ENCODE peak calls at places on chromosomes 16 and 17, in four cellular contexts. N is naive thymus-derived CD4-positive, alpha-beta T cell; C is kidney tubule cell; V is fibroblast of lung. P is an unnamed sample.

GRCh38 chr17:76005263-76006149 is 4.9 kb downstream of the CDK3 start:
- DNase-seq in N (peak; percentile 66), C (peak; percentile 73), V (peak; percentile 33), P (peak; percentile 62)

GRCh38 chr17:40341808-40342574 is 22.5 kb downstream of the GJD3 start:
- DNase-seq in N (peak; percentile 39), C (peak; percentile 69), V (peak; percentile 70), P (no peak)

GRCh38 chr16:54490089-54490488 is 203.5 kb upstream of the IRX3 start:
- DNase-seq in N (no peak), C (no peak), V (no peak), P (no peak)

GRCh38 chr17:8155341-8156173 is 3.4 kb upstream of the PER1 start:
- DNase-seq in N (peak; percentile 36), C (no peak), V (no peak), P (no peak)

GRCh38 chr17:63445571-63446217 is 412 bp downstream of the CYB561 start:
- DNase-seq in N (peak; percentile 68), C (peak; percentile 57), V (peak; percentile 45), P (peak; percentile 68)

GRCh38 chr17:78387982-78388941 is 9.8 kb downstream of the PGS1 start:
- DNase-seq in N (no peak), C (no peak), V (peak; percentile 68), P (no peak)

GRCh38 chr17:7755095-7755890 is 37.7 kb downstream of the DNAH2 start:
- DNase-seq in N (no peak), C (no peak), V (no peak), P (peak; percentile 68)

GRCh38 chr17:55693244-55694216 is 29.1 kb downstream of the TMEM100 start:
- DNase-seq in N (no peak), C (no peak), V (no peak), P (no peak)

GRCh38 chr17:70053241-70054234 is 21.5 kb upstream of the KCNJ16 start:
- DNase-seq in N (no peak), C (no peak), V (no peak), P (no peak)

GRCh38 chr16:1965610-1966009 is 984 bp upstream of the RPS2 start:
- DNase-seq in N (no peak), C (peak; percentile 20), V (no peak), P (peak; percentile 12)

GRCh38 chr17:65638221-65638940 is 76.9 kb upstream of the AXIN2 start:
- DNase-seq in N (no peak), C (no peak), V (peak; percentile 17), P (no peak)

GRCh38 chr17:65530985-65531507 is 30.4 kb downstream of the AXIN2 start:
- DNase-seq in N (no peak), C (no peak), V (peak; percentile 82), P (no peak)

GRCh38 chr17:44898768-44899073 is 524 bp downstream of the EFTUD2 start:
- DNase-seq in N (no peak), C (no peak), V (peak; percentile 46), P (no peak)

GRCh38 chr16:70651524-70651923 is 5.2 kb downstream of the IL34 start:
- DNase-seq in N (no peak), C (peak; percentile 11), V (peak; percentile 26), P (peak; percentile 9)

GRCh38 chr16:31168848-31169247 is 11.1 kb upstream of the FUS start:
- DNase-seq in N (no peak), C (no peak), V (no peak), P (no peak)

GRCh38 chr16:77223184-77223583 is 24.0 kb downstream of the SYCE1L start:
- DNase-seq in N (no peak), C (no peak), V (no peak), P (no peak)

GRCh38 chr16:29784901-29785500 is 5.5 kb upstream of the KIF22 start:
- DNase-seq in N (peak; percentile 63), C (peak; percentile 71), V (peak; percentile 58), P (peak; percentile 42)

GRCh38 chr17:732788-733720 is 658 bp downstream of the TLCD3A start:
- DNase-seq in N (no peak), C (peak; percentile 82), V (peak; percentile 48), P (peak; percentile 65)

GRCh38 chr17:79948918-79949645 is 86.6 kb downstream of the TBC1D16 start:
- DNase-seq in N (no peak), C (no peak), V (no peak), P (no peak)

GRCh38 chr16:60206511-60206910 is 1472.4 kb upstream of the GOT2 start:
- DNase-seq in N (no peak), C (no peak), V (no peak), P (no peak)

GRCh38 chr16:79089735-79090284 is 510.7 kb downstream of the MAF start:
- DNase-seq in N (peak; percentile 27), C (no peak), V (no peak), P (no peak)

P was measured in mammary epithelial cell.